ENCODE peak calls at places on chromosomes 5 and 9, in eight cellular contexts. K, J, Y, M, E, I, D and W are unnamed samples. For H3K4me1, the result is how much of the 10 kb centered on the place peaks cover.

GRCh38 chr5:171207256-171207866 is 101.7 kb upstream of the TLX3 start:
- DNase-seq in J (peak), K (no peak), I (no peak), D (peak), E (peak), Y (no peak), M (peak), W (no peak)

GRCh38 chr5:153490124-153491085 is at the start of gene GRIA1:
- DNase-seq in K (peak), E (no peak), I (no peak), D (no peak), Y (no peak), J (no peak), M (peak), W (no peak)

GRCh38 chr5:133331866-133332731 is 280.2 kb downstream of the FSTL4 start:
- DNase-seq in Y (no peak), K (no peak), I (no peak), E (no peak), M (no peak), D (no peak), J (no peak), W (no peak)

GRCh38 chr5:14775857-14776256 is 95.7 kb downstream of the ANKH start:
- DNase-seq in Y (peak), E (no peak), D (no peak), K (no peak), J (no peak), I (peak), M (no peak), W (no peak)

GRCh38 chr5:115545065-115545882 is 699 bp upstream of the FEM1C start:
- DNase-seq in Y (no peak), J (peak), E (no peak), M (no peak), I (no peak), K (no peak), D (peak), W (no peak)

GRCh38 chr5:56757077-56757476 is 58.3 kb upstream of the MAP3K1 start:
- DNase-seq in I (no peak), D (peak), M (no peak), Y (no peak), K (no peak), E (no peak), J (no peak), W (no peak)

GRCh38 chr5:3092211-3092610 is 340.7 kb upstream of the IRX2 start:
- DNase-seq in E (no peak), K (no peak), J (no peak), D (no peak), I (no peak), Y (no peak), M (no peak), W (no peak)

GRCh38 chr5:8756498-8757084 is 789.3 kb downstream of the SEMA5A start:
- DNase-seq in E (no peak), M (peak), I (no peak), Y (peak), J (no peak), K (peak), D (no peak), W (no peak)

GRCh38 chr5:39906146-39906545 is 481.4 kb upstream of the DAB2 start:
- DNase-seq in Y (no peak), J (no peak), D (no peak), M (no peak), E (no peak), K (no peak), I (no peak), W (no peak)

GRCh38 chr9:87223397-87224246 is 274.0 kb upstream of the DAPK1 start:
- DNase-seq in J (no peak), I (no peak), D (no peak), M (no peak), K (no peak), E (no peak), Y (no peak), W (no peak)

GRCh38 chr5:167822241-167822640 is 469.2 kb upstream of the WWC1 start:
- DNase-seq in Y (no peak), K (no peak), I (no peak), E (no peak), D (no peak), J (no peak), M (no peak), W (no peak)

GRCh38 chr5:116273458-116274242 is 188.8 kb downstream of the COMMD10 start:
- DNase-seq in D (no peak), I (no peak), Y (no peak), J (no peak), K (no peak), M (no peak), E (no peak), W (no peak)

GRCh38 chr5:124698774-124699173 is 47.7 kb downstream of the ZNF608 start:
- DNase-seq in D (no peak), E (no peak), M (no peak), K (no peak), I (no peak), J (no peak), Y (no peak), W (no peak)

GRCh38 chr5:72108200-72109050 is 1.1 kb downstream of the MAP1B start:
- DNase-seq in Y (peak), M (peak), K (peak), D (peak), J (no peak), E (peak), I (peak), W (no peak)

GRCh38 chr9:133492061-133493021 is 13.4 kb upstream of the SLC2A6 start:
- DNase-seq in Y (no peak), I (no peak), J (no peak), M (no peak), K (no peak), E (no peak), D (no peak), W (no peak)

GRCh38 chr5:124132843-124133242 is 613.6 kb downstream of the ZNF608 start:
- DNase-seq in E (no peak), Y (peak), D (no peak), I (no peak), K (no peak), M (no peak), J (no peak), W (no peak)

GRCh38 chr9:109780453-109781033 is 545 bp downstream of the PALM2AKAP2 start:
- DNase-seq in M (peak), I (no peak), K (no peak), D (no peak), E (no peak), Y (no peak), J (no peak), W (no peak)

GRCh38 chr5:15936505-15937245 is 242.9 kb downstream of the MARCHF11 start:
- DNase-seq in D (no peak), M (no peak), J (no peak), E (no peak), K (no peak), I (no peak), Y (no peak), W (no peak)

GRCh38 chr5:135393229-135393628 is 5.8 kb downstream of the MACROH2A1 start:
- DNase-seq in Y (no peak), I (no peak), J (no peak), D (no peak), E (no peak), M (no peak), K (no peak), W (no peak)

GRCh38 chr5:1759378-1759970 is 40.2 kb downstream of the MRPL36 start:
- DNase-seq in J (no peak), D (no peak), E (no peak), M (no peak), Y (no peak), K (peak), I (peak), W (no peak)

GRCh38 chr5:14337603-14338002 is 194.5 kb downstream of the TRIO start:
- DNase-seq in Y (no peak), E (no peak), D (no peak), I (no peak), K (no peak), J (no peak), M (no peak), W (no peak)

GRCh38 chr5:66129184-66129583 is 14.9 kb upstream of the SREK1 start:
- DNase-seq in M (no peak), J (no peak), K (no peak), E (no peak), D (peak), I (no peak), Y (no peak), W (no peak)

GRCh38 chr9:69171049-69171448 is 3.0 kb upstream of the TJP2 start:
- DNase-seq in D (no peak), Y (no peak), M (no peak), J (no peak), I (no peak), E (no peak), K (no peak), W (no peak)

GRCh38 chr9:97564291-97565175 is 63.1 kb downstream of the TMOD1 start:
- DNase-seq in Y (peak), K (peak), M (no peak), J (no peak), D (peak), E (peak), I (peak), W (no peak)

GRCh38 chr9:104301770-104302169 is 202.3 kb upstream of the OR13F1 start:
- DNase-seq in J (no peak), Y (no peak), D (no peak), K (no peak), I (no peak), M (no peak), E (no peak), W (no peak)

GRCh38 chr5:120017523-120017922 is 388.2 kb downstream of the FAM170A start:
- DNase-seq in J (no peak), K (no peak), M (no peak), Y (no peak), D (no peak), I (no peak), E (no peak), W (no peak)

GRCh38 chr5:15834596-15835245 is 334.7 kb downstream of the FBXL7 start:
- DNase-seq in M (no peak), Y (no peak), J (no peak), I (no peak), E (no peak), K (no peak), D (no peak), W (no peak)

GRCh38 chr9:118162711-118163110 is 458.5 kb downstream of the TLR4 start:
- DNase-seq in E (no peak), I (no peak), M (no peak), Y (no peak), J (no peak), D (no peak), K (no peak), W (no peak)

GRCh38 chr5:52948418-52949076 is 40.6 kb upstream of the ITGA2 start:
- DNase-seq in I (peak), D (peak), Y (peak), E (peak), M (peak), K (peak), J (peak), W (peak)

GRCh38 chr5:72392326-72392733 is 72.2 kb downstream of the PTCD2 start:
- DNase-seq in J (no peak), M (peak), Y (no peak), I (no peak), E (no peak), K (no peak), D (no peak), W (no peak)

GRCh38 chr5:143023447-143024096 is 253.4 kb downstream of the ARHGAP26 start:
- DNase-seq in I (no peak), M (peak), Y (peak), K (no peak), D (peak), E (no peak), J (no peak), W (no peak)

GRCh38 chr5:145902421-145902820 is 29.6 kb upstream of the GRXCR2 start:
- DNase-seq in I (no peak), M (no peak), E (no peak), D (no peak), K (no peak), Y (no peak), J (no peak), W (no peak)

DNA sequence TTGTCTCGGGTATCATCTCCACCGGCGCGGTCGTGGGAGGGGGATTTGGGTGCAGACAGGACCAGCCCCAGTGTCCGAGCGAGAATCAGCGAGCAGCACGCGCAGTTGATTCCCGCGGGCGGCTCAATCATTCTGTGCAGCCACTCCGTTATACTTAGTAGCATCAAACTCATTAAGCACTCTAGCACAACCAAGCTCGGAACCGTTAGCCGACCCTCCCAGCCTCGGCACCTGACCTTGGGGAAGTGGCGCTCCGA is 195 bp downstream of the KYAT1 start:
- DNase-seq in I (no peak), J (no peak), D (no peak), K (no peak), Y (no peak), M (no peak), E (peak), W (no peak)
- H3K4me1 ChIP-seq in I (under half), J (under half), D (under half), K (under half), Y (under half), M (under half), E (under half), W (under half)

GRCh38 chr9:93678199-93679019 is 102.0 kb downstream of the PHF2 start:
- DNase-seq in M (no peak), E (no peak), Y (peak), I (no peak), K (peak), D (peak), J (no peak), W (no peak)

GRCh38 chr9:93682155-93682968 is 106.0 kb downstream of the PHF2 start:
- DNase-seq in E (peak), M (peak), D (peak), J (peak), K (peak), I (peak), Y (peak), W (peak)

GRCh38 chr9:93679536-93680444 is 103.4 kb downstream of the PHF2 start:
- DNase-seq in Y (peak), J (no peak), I (no peak), K (peak), D (no peak), M (no peak), E (no peak), W (no peak)

GRCh38 chr9:93681316-93682154 is 105.2 kb downstream of the PHF2 start:
- DNase-seq in K (no peak), Y (no peak), D (no peak), I (no peak), J (no peak), M (no peak), E (no peak), W (peak)

DNA sequence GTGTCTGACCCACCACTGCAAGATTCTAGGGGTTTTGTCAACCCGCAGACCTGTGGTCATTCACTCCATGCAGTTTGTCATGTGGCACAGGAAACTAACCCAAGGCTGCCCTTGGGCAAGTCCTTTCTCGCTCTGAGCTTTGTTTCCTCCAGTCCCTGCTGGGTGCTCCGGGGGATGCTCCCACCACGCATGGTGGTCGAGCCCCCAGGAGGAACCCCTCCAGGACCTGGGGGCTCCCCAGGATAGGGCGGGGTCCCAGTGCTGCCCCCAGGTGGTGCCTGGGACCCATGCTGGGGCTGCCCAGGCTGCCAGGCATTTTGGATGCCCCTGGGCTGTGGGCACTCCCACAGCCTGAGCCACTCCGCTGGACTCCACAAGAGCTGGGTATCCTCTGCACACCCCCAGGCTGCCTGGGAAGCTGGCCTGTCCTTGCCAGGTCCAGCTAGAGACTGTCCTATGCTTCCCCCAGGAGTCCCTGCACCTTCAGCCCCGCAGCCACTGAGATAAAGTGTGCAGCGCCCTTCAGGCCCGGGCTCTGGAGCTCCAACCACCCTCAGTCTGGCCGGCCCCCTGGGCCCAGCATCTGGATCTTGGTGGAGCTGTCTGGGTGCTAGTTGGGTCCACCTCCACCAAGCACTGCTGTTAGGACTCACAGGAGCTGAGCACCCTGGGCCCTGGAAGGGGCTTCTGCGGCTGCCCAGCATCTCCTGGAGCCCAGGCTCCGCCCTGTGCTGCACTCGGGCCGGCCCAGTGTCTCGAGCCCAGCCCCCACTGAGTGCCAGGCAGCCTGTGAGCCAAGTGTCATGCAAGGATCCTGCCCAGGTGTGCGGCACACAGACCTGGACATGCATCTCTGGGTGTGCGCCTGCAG is 104.3 kb downstream of the PHF2 start:
- DNase-seq in D (no peak), I (no peak), J (no peak), M (no peak), K (peak), Y (peak), E (no peak), W (no peak)
- TF ChIP-seq CTCF in D (no peak), I (no peak), J (peak), M (no peak), K (peak), Y (no peak), E (no peak), W (no peak)

GRCh38 chr9:136543280-136543679 is 2.6 kb downstream of the NOTCH1 start:
- DNase-seq in D (no peak), Y (no peak), I (no peak), E (no peak), M (no peak), K (no peak), J (no peak), W (no peak)
- H3K4me1 ChIP-seq in D (under half), Y (half or more), I (half or more), E (under half), M (under half), K (under half), J (under half), W (half or more)

DNA sequence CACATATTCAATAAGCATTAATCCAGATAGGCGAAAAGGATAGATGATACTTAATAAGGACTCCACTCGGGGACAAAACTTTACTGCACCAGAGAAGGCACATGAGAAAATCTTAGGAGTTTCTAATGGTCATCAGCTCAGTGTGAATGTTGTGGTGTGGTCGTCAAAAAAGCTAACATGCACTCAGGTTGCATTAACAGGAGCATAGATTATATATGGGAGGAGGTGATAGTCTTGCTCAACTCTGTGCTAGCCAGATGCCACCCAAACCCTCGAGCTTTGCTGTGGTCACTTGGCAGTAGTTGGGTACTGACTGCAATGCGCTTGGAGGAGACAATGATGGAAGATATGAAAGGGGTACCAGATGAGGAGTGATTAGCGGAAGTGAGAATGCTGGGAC is 8.6 kb upstream of the COL27A1 start:
- DNase-seq in E (no peak), Y (no peak), D (no peak), M (no peak), I (no peak), K (no peak), J (no peak), W (no peak)
- TF ChIP-seq CTCF in E (no peak), Y (no peak), D (no peak), M (no peak), I (no peak), K (no peak), J (no peak), W (no peak)

GRCh38 chr9:37971107-37971459 is 67.2 kb upstream of the SLC25A51 start:
- DNase-seq in J (no peak), K (no peak), D (no peak), Y (peak), M (no peak), E (no peak), I (no peak), W (no peak)
- H3K4me1 ChIP-seq in J (half or more), K (under half), D (under half), Y (half or more), M (under half), E (half or more), I (under half), W (under half)

GRCh38 chr9:128495804-128496417 is 8.6 kb upstream of the GLE1 start:
- DNase-seq in E (no peak), D (no peak), K (peak), J (peak), M (peak), Y (no peak), I (no peak), W (no peak)
- TF ChIP-seq CTCF in E (no peak), D (no peak), K (no peak), J (no peak), M (no peak), Y (no peak), I (no peak), W (no peak)

GRCh38 chr5:150655221-150655620 is 5.8 kb upstream of the MYOZ3 start:
- DNase-seq in K (no peak), J (no peak), Y (no peak), D (no peak), I (no peak), E (no peak), M (no peak), W (no peak)

GRCh38 chr5:150658699-150659265 is 2.3 kb upstream of the MYOZ3 start:
- DNase-seq in J (no peak), D (no peak), K (peak), E (no peak), Y (no peak), I (no peak), M (peak), W (no peak)

GRCh38 chr5:150658121-150658520 is 2.9 kb upstream of the MYOZ3 start:
- DNase-seq in E (no peak), Y (no peak), J (no peak), I (no peak), K (no peak), D (no peak), M (no peak), W (no peak)

GRCh38 chr5:150654181-150654580 is 6.9 kb upstream of the MYOZ3 start:
- DNase-seq in D (no peak), M (no peak), Y (no peak), I (no peak), E (no peak), J (no peak), K (no peak), W (no peak)

GRCh38 chr5:150656191-150657132 is 4.6 kb upstream of the MYOZ3 start:
- DNase-seq in D (peak), I (no peak), J (no peak), K (peak), E (peak), M (peak), Y (peak), W (peak)
- H3K4me1 ChIP-seq in D (under half), I (under half), J (under half), K (under half), E (under half), M (under half), Y (under half), W (under half)